ENCODE peak calls at places on chromosomes 11 and 22, in four cellular contexts. R is fibroblast of lung; M is ovary; D is CD4-positive, alpha-beta memory T cell. G is an unnamed sample.
A peak's percentile ranks its signal among the peaks of the same experiment; 100 is the strongest.

GRCh38 chr22:48331691-48332220 is 1495.9 kb downstream of the BRD1 start:
- DNase-seq in M (no peak), R (no peak), D (no peak), G (peak; percentile 24)

GRCh38 chr11:84558085-84558905 is 1068.8 kb downstream of the DLG2 start:
- DNase-seq in M (no peak), D (no peak), R (peak; percentile 52), G (no peak)

GRCh38 chr11:110531056-110531756 is 101.5 kb downstream of the FDX1 start:
- DNase-seq in R (no peak), M (no peak), D (no peak), G (no peak)

GRCh38 chr11:86918943-86919342 is 36.3 kb downstream of the FZD4 start:
- DNase-seq in M (no peak), D (no peak), R (no peak), G (no peak)

GRCh38 chr22:32378703-32379272 is 21.1 kb downstream of the RFPL3 start:
- DNase-seq in R (peak; percentile 8), D (no peak), M (no peak), G (no peak)

GRCh38 chr22:35761037-35761436 is 43.4 kb downstream of the APOL5 start:
- DNase-seq in R (peak; percentile 45), M (no peak), D (no peak), G (no peak)

GRCh38 chr11:20131744-20132666 is 28.3 kb downstream of the DBX1 start:
- DNase-seq in D (peak; percentile 40), R (peak; percentile 66), M (peak; percentile 77), G (peak; percentile 85)

GRCh38 chr11:69537126-69537525 is 55.7 kb downstream of the LINC01488 start:
- DNase-seq in M (no peak), R (no peak), D (no peak), G (no peak)

GRCh38 chr11:6991227-6991626 is 28.9 kb downstream of the ZNF214 start:
- DNase-seq in R (no peak), D (no peak), M (no peak), G (no peak)

GRCh38 chr22:40251106-40251505 is 73.4 kb downstream of the TNRC6B start:
- DNase-seq in R (no peak), D (no peak), M (no peak), G (no peak)
- H3K36me3 ChIP-seq in R (peaks cover 4% of the 10 kb centered on the region), D (peaks cover 6% of the 10 kb centered on the region), M (no peaks in the 10 kb centered on the region), G (peaks cover 9% of the 10 kb centered on the region)

GRCh38 chr22:23831781-23832180 is 7.0 kb downstream of the DERL3 start:
- DNase-seq in M (peak; percentile 20), D (no peak), R (no peak), G (peak; percentile 71)
- H3K36me3 ChIP-seq in M (no peaks in the 10 kb centered on the region), D (peaks cover 20% of the 10 kb centered on the region), R (peaks cover 28% of the 10 kb centered on the region), G (peaks cover 76% of the 10 kb centered on the region)

GRCh38 chr22:43980579-43980978 is 25.3 kb downstream of the SAMM50 start:
- DNase-seq in R (no peak), D (no peak), M (no peak), G (peak; percentile 28)
- H3K36me3 ChIP-seq in R (peaks cover 14% of the 10 kb centered on the region), D (peaks cover 46% of the 10 kb centered on the region), M (no peaks in the 10 kb centered on the region), G (peaks cover 93% of the 10 kb centered on the region)

GRCh38 chr22:49884503-49885260 is 31.0 kb downstream of the ZBED4 start:
- DNase-seq in R (no peak), M (no peak), D (no peak), G (no peak)

GRCh38 chr22:49884075-49884474 is 30.4 kb downstream of the ZBED4 start:
- DNase-seq in M (no peak), R (no peak), D (no peak), G (no peak)

GRCh38 chr22:49885881-49886280 is 32.2 kb downstream of the ZBED4 start:
- DNase-seq in M (no peak), R (no peak), D (no peak), G (no peak)

GRCh38 chr22:49886346-49887073 is 31.7 kb downstream of the ALG12 start:
- DNase-seq in M (no peak), D (no peak), R (no peak), G (no peak)

DNA sequence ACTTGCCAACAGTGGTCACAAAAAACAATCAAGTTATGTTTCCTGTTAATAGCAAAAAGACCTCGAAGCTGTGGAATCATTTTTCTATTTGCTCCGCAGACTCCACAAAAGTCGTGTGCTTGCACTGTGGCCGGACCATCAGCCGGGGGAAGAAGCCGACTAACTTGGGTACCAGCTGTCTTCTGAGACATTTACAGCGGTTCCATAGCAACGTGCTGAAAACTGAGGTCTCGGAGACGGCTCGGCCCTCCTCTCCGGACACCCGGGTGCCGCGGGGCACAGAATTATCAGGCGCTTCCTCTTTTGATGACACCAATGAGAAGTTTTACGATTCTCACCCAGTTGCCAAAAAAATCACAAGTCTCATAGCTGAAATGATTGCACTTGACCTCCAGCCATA is 31.6 kb downstream of the ZBED4 start:
- DNase-seq in R (no peak), D (no peak), M (no peak), G (no peak)
- H3K36me3 ChIP-seq in R (peaks cover 18% of the 10 kb centered on the region), D (peaks cover 35% of the 10 kb centered on the region), M (no peaks in the 10 kb centered on the region), G (peaks cover 56% of the 10 kb centered on the region)

G was measured in suprapubic skin.